ENCODE peak calls at places on chromosome 9, in five cellular contexts. O is HCT116, Z is GM23248, T is H9, F is neural progenitor cell. S is an unnamed sample.

GRCh38 chr9:76912631-76913275 is 6.8 kb upstream of the PRUNE2 start:
- DNase-seq in O (peak), Z (peak), T (no peak), F (no peak), S (peak)

GRCh38 chr9:133701321-133701980 is 36.7 kb downstream of the SARDH start:
- DNase-seq in O (no peak), Z (peak), T (no peak), F (no peak), S (peak)

GRCh38 chr9:111068816-111069215 is 30.5 kb upstream of the LPAR1 start:
- DNase-seq in O (no peak), Z (peak), T (no peak), F (no peak), S (no peak)

GRCh38 chr9:27433599-27434325 is 90.3 kb upstream of the IFNK start:
- DNase-seq in O (no peak), Z (no peak), T (no peak), F (no peak), S (no peak)

GRCh38 chr9:115943591-115944165 is 209.9 kb upstream of the PAPPA start:
- DNase-seq in O (no peak), Z (peak), T (no peak), F (no peak), S (no peak)

GRCh38 chr9:35340046-35340445 is 149.9 kb upstream of the RUSC2 start:
- DNase-seq in O (no peak), Z (peak), T (no peak), F (no peak), S (no peak)

GRCh38 chr9:21833090-21833801 is 30.8 kb downstream of the MTAP start:
- DNase-seq in O (no peak), Z (no peak), T (no peak), F (no peak), S (no peak)

GRCh38 chr9:29966247-29966646 is 2393.0 kb upstream of the C9orf72 start:
- DNase-seq in O (no peak), Z (no peak), T (no peak), F (no peak), S (no peak)

GRCh38 chr9:22238809-22239684 is 207.6 kb upstream of the DMRTA1 start:
- DNase-seq in O (peak), Z (peak), T (no peak), F (peak), S (no peak)

GRCh38 chr9:87580941-87581438 is 83.3 kb downstream of the DAPK1 start:
- DNase-seq in O (no peak), Z (no peak), T (no peak), F (no peak), S (no peak)

GRCh38 chr9:5025416-5025815 is 40.3 kb downstream of the JAK2 start:
- DNase-seq in O (no peak), Z (peak), T (no peak), F (no peak), S (no peak)

GRCh38 chr9:33044677-33045282 is 19.7 kb downstream of the DNAJA1 start:
- DNase-seq in O (no peak), Z (no peak), T (peak), F (peak), S (peak)

GRCh38 chr9:19748278-19749126 is 40.3 kb downstream of the SLC24A2 start:
- DNase-seq in O (no peak), Z (peak), T (no peak), F (no peak), S (no peak)

GRCh38 chr9:33939924-33940874 is 108.5 kb downstream of the UBAP2 start:
- DNase-seq in O (no peak), Z (no peak), T (no peak), F (no peak), S (no peak)

GRCh38 chr9:27703591-27703990 is 130.3 kb upstream of the C9orf72 start:
- DNase-seq in O (no peak), Z (no peak), T (no peak), F (no peak), S (no peak)

GRCh38 chr9:37491939-37492338 is 6.2 kb downstream of the POLR1E start:
- DNase-seq in O (no peak), Z (no peak), T (no peak), F (no peak), S (no peak)

GRCh38 chr9:95116002-95116819 is 201.3 kb downstream of the FANCC start:
- DNase-seq in O (no peak), Z (no peak), T (no peak), F (peak), S (no peak)

GRCh38 chr9:129496187-129497063 is 124.5 kb downstream of the C9orf50 start:
- DNase-seq in O (peak), Z (peak), T (peak), F (peak), S (peak)

GRCh38 chr9:80177949-80178480 is 606.2 kb downstream of the TLE4 start:
- DNase-seq in O (no peak), Z (no peak), T (no peak), F (no peak), S (no peak)

GRCh38 chr9:133708770-133709611 is 29.2 kb downstream of the SARDH start:
- DNase-seq in O (no peak), Z (no peak), T (no peak), F (peak), S (peak)

GRCh38 chr9:132410642-132411041 is 631 bp downstream of the CFAP77 start:
- DNase-seq in O (no peak), Z (no peak), T (no peak), F (peak), S (no peak)

DNA sequence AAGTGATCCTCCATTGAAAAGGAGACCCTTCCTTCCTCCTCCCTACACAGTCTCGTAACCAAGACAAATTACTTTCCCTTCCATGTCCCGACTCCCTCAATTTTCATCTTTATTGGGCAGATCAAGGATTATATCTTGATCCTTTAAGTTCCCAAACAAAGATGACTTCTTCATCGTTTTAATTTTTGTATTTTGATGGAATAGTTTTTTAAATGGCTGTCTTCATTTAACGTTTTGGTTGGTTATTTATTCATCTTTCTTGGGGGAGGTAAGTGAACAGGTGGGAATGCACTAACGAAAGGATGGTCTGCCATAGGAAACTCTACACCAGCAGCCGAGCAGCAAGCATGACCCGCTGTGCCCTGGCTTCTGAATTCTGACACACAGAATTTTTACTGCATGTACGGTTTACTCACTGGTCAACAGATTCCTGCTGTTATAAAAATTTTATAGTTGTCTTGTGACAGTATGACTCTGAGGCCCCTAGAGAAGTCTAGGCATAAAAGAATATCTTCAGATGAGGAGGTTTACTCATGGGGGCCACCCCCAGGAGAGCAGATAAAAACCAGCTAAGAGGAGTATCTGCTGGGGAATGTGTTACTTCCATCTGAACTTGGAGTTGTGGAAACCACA is 137.5 kb upstream of the TUT7 start:
- DNase-seq in O (no peak), Z (no peak), T (no peak), F (no peak), S (no peak)
- H3K27ac ChIP-seq in O (no peak), Z (no peak), T (no peak), F (no peak), S (no peak)

DNA sequence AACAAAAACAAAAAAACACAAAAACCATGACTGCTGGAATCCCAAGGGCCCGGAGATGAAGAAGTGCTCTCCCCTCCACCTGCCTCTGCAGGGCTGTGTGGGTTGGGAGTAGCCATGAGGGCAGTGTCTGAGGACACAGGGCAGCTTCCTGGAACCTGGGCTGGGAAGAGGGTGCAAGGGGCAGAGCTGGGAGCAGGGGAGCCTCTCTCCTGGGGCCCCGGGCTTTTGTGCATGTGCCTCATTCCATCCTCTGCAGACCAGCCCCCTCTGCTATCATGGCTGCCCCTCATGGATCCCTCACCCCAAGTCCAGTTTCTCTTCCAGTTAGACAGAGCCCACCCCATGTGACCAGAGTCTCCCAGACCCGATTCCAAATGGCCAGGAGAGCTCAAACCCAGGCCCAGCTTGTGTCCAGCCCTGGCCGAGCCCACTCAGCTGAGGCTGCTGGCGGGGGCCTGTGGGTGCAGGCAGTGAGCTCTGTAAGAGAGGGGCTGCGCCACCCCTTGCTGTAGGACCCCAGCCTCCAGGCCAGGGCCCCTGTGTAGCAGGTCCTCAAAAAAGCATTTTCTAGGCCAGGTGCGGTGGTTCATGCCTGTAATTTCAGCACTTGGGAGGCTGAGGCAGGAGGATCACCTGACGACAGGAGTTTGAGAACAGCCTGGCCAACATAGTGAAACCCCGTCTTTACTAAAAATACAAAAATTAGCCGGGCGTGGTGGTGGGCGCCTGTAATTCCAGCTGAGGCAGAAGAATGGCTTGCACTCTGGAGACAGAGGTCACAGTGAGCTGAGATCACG is 44.4 kb downstream of the PLPP7 start:
- DNase-seq in O (no peak), Z (no peak), T (no peak), F (no peak), S (no peak)
- H2AFZ ChIP-seq in O (peak), Z (no peak), T (no peak), F (no peak), S (no peak)

GRCh38 chr9:123319541-123320339 is 36.3 kb upstream of the CRB2 start:
- DNase-seq in O (no peak), Z (no peak), T (no peak), F (no peak), S (peak)
- H3K27ac ChIP-seq in O (no peak), Z (no peak), T (no peak), F (no peak), S (no peak)

DNA sequence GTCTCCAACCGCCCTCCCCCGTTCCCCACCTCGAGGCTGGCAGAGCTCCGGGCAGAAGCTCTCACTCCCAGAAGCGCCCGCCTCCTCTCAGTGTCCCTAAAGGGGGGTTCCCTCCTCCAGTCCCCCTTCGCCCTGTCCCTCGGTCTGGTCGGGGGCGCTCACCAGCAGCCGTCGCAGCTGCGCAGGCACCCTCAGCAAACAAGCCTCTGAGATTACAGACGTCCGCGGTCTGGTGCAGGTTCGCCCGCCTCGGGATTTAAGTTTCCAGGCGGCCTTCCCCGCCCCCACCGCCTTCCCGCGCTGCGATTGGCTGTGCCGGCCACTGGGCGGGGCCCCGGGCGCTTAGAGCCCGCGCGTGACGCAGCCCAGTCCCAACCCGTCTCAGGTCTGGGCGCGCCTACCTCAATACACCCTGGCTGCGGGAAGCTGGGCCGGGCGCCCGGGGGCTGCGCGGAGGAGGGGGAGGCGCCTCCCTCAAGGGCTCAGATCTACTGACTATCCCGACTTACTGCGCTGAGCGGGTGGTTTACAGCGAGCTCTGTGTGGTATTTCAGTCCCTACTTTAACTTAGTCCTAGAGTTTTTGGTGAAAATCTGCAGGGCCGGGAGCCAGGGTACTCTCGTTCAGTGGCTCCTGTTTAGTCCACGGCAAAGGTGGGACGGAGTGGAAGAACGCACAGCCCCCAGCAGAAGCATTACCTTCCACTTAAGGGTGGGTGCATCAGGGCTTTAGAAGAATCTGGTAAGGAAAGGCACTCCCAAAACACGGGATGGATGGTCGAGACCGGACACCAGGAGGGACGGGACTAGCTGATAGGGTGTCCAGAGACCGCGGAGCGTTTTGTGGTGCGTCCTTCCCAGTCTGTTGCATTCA is at the start of gene CTSV:
- DNase-seq in O (peak), Z (peak), T (peak), F (peak), S (peak)
- H2AFZ ChIP-seq in O (peak), Z (peak), T (no peak), F (peak), S (peak)

DNA sequence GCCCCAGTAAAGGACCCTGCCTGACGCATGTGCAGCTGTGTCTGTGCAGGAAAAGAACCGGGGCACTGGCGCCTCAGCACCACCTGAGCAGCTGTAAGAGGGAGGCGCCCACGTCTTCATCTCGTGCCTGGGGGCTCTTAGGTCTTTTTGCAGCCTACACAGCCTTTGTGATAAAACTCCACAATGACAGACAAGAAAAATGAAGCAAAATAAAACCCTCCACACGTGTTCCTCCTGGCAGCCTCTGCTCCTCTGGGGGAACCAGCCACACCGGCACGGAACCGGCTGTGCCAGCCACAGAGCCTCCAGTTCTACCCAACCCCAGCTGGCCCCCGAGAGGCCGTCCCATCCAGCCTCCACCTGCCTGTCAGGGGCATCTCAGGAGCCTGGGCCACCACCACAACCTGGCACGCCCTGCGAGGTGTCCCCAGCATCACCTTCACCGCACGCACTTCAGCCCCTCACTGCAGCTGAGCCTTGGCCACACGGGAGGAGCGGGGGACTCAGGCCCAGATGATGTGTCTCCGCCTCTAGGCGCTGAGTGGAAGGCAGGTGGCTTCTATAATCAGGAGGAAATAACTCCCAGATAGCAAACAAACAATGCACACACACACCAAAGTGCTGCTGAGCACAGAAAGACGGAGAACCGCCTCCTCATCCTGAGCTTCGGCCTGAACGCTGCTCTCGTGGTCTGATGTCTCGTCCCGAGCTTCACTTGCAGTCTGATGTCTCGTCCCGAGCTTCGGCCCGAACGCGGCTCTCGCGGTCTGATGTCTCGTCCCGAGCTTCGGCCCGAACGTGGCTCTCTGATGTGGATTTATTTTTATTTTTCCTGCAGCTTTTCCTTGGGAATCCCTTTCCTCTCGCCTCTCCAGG is 28.6 kb upstream of the NSMF start:
- DNase-seq in O (no peak), Z (no peak), T (peak), F (no peak), S (peak)
- H3K27ac ChIP-seq in O (no peak), Z (no peak), T (no peak), F (no peak), S (no peak)

GRCh38 chr9:91188719-91189590 is 172.8 kb downstream of the AUH start:
- DNase-seq in O (no peak), Z (no peak), T (no peak), F (no peak), S (no peak)

GRCh38 chr9:91187311-91187964 is 174.3 kb downstream of the AUH start:
- DNase-seq in O (no peak), Z (no peak), T (no peak), F (no peak), S (no peak)

GRCh38 chr9:91185193-91185886 is 176.4 kb downstream of the AUH start:
- DNase-seq in O (no peak), Z (no peak), T (no peak), F (no peak), S (no peak)

GRCh38 chr9:91187965-91188344 is 173.8 kb downstream of the AUH start:
- DNase-seq in O (no peak), Z (peak), T (no peak), F (no peak), S (peak)

DNA sequence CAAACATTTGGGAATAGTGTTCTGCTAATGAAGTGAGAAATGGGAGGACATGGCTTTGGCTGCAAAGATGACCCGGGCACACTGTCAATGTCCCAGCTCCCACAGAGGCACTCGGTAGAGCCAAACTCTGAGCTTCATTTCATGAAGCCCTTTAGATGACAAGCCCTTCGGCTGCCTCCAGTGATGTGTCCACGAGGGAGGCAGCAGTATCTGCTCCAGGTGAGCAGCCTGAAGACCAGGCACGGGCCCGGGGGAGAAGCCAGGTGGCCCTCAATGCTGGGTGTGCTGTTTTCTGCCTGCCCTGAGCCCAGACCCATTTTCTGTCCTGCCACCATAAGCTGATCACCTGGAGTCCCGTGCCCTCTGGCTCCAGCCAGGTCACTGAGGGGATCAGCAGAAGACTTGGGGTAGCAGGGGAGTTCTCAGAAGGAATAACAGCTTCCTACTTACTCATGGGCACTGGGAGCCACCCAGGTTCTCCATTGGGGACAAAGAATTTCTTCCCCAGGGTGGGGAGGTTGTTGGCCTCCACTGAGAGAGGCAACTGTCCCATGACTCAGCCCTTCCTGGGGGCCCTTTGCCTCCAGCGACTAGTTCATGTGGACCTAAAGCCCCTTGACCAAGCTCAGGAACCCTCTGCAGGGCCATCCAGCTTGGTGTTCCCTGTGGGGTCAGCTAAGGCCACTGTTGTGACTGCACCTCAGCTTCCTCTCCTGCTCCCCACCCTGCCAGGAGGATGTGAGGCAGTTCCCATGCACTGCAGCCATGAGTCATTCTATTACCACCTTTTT is 175.2 kb downstream of the AUH start:
- DNase-seq in O (no peak), Z (peak), T (no peak), F (no peak), S (no peak)
- H2AFZ ChIP-seq in O (no peak), Z (no peak), T (no peak), F (no peak), S (peak)